ENCODE peak calls at places on chromosomes 6 and 20, in ten cellular contexts. D is Peyer's patch, T is spleen, V is cardiac muscle cell, U is fibroblast of lung, A is left ventricle myocardium inferior, Z is upper lobe of right lung, B is mammary epithelial cell, W is heart left ventricle, I is GM23338. M is an unnamed sample.

GRCh38 chr6:106056060-106056737 is 29.9 kb upstream of the PRDM1 start:
- DNase-seq in Z (no peak), D (no peak), B (no peak), T (no peak), U (no peak), V (no peak), W (no peak), I (peak; percentile 37), A (no peak), M (no peak)

GRCh38 chr6:24932832-24933231 is 2.9 kb downstream of the RIPOR2 start:
- DNase-seq in B (peak; percentile 14), Z (no peak), V (no peak), W (no peak), U (peak; percentile 66), A (no peak), D (no peak), I (no peak), T (no peak), M (no peak)

GRCh38 chr6:93193868-93194267 is 225.5 kb downstream of the EPHA7 start:
- DNase-seq in A (no peak), D (no peak), V (no peak), Z (no peak), B (no peak), T (no peak), U (no peak), W (no peak), I (no peak), M (no peak)

GRCh38 chr6:32226434-32226833 is 2.6 kb upstream of the NOTCH4 start:
- DNase-seq in U (no peak), T (no peak), D (peak; percentile 31), B (no peak), Z (no peak), A (no peak), V (no peak), I (no peak), W (no peak), M (no peak)

GRCh38 chr6:123193298-123193697 is 197.3 kb downstream of the CLVS2 start:
- DNase-seq in A (no peak), U (no peak), D (no peak), V (no peak), T (no peak), I (no peak), B (no peak), Z (no peak), W (no peak), M (no peak)

GRCh38 chr6:74519172-74519571 is 686.7 kb downstream of the COL12A1 start:
- DNase-seq in I (no peak), A (no peak), U (peak; percentile 56), W (no peak), T (no peak), D (no peak), B (peak; percentile 50), Z (no peak), V (no peak), M (no peak)

GRCh38 chr6:154932562-154933027 is 62.5 kb upstream of the TIAM2 start:
- DNase-seq in V (no peak), T (no peak), B (peak; percentile 62), Z (no peak), I (peak; percentile 73), A (no peak), D (no peak), W (no peak), U (peak; percentile 89), M (no peak)

GRCh38 chr6:137698636-137699035 is 168.4 kb upstream of the TNFAIP3 start:
- DNase-seq in U (no peak), W (no peak), D (no peak), A (no peak), V (no peak), Z (no peak), I (no peak), T (no peak), B (peak; percentile 20), M (no peak)

GRCh38 chr20:36349384-36350170 is 43.4 kb downstream of the DLGAP4 start:
- DNase-seq in W (no peak), Z (no peak), I (no peak), A (no peak), V (no peak), D (no peak), U (no peak), T (no peak), B (peak; percentile 49), M (peak; percentile 48)

GRCh38 chr6:122580731-122581130 is 29.5 kb upstream of the PKIB start:
- DNase-seq in D (no peak), V (no peak), T (no peak), B (peak; percentile 70), W (no peak), Z (no peak), A (no peak), I (peak; percentile 22), U (peak; percentile 33), M (no peak)

GRCh38 chr6:43772571-43773049 is 2.6 kb downstream of the VEGFA start:
- DNase-seq in A (no peak), V (peak; percentile 79), B (no peak), D (no peak), I (peak; percentile 66), T (peak; percentile 74), U (peak; percentile 22), W (peak; percentile 72), Z (no peak), M (no peak)
- TF ChIP-seq CTCF in A (no peak), V (peak; percentile 16), B (no peak), D (no peak), I (no peak), T (no peak), U (no peak), W (no peak), Z (no peak), M (no peak)

GRCh38 chr20:61817061-61817460 is 248.6 kb downstream of the TAF4 start:
- DNase-seq in U (no peak), A (no peak), B (no peak), V (no peak), I (no peak), T (peak; percentile 53), Z (no peak), D (no peak), W (no peak), M (no peak)

GRCh38 chr20:61818746-61819483 is 246.8 kb downstream of the TAF4 start:
- DNase-seq in V (no peak), T (peak; percentile 56), Z (no peak), D (no peak), I (no peak), B (no peak), W (peak; percentile 13), A (no peak), U (no peak), M (peak; percentile 66)

GRCh38 chr20:61819484-61819846 is 246.2 kb downstream of the TAF4 start:
- DNase-seq in B (no peak), D (no peak), V (no peak), U (no peak), T (no peak), Z (no peak), I (no peak), W (no peak), A (no peak), M (no peak)

GRCh38 chr20:61816606-61817005 is 249.1 kb downstream of the TAF4 start:
- DNase-seq in V (no peak), W (no peak), U (no peak), T (peak; percentile 47), I (no peak), D (no peak), A (no peak), Z (no peak), B (no peak), M (no peak)

GRCh38 chr20:61817575-61817974 is 248.1 kb downstream of the TAF4 start:
- DNase-seq in Z (no peak), A (no peak), T (peak; percentile 25), B (no peak), D (no peak), U (no peak), W (no peak), I (no peak), V (no peak), M (peak; percentile 54)
- H3K4me1 ChIP-seq in Z (no peaks in the 10 kb centered on the region), A (no peaks in the 10 kb centered on the region), T (no peaks in the 10 kb centered on the region), B (peaks cover 9% of the 10 kb centered on the region), D (no peaks in the 10 kb centered on the region), U (no peaks in the 10 kb centered on the region), W (no peaks in the 10 kb centered on the region), I (no peaks in the 10 kb centered on the region), V (no peaks in the 10 kb centered on the region), M (no peaks in the 10 kb centered on the region)

DNA sequence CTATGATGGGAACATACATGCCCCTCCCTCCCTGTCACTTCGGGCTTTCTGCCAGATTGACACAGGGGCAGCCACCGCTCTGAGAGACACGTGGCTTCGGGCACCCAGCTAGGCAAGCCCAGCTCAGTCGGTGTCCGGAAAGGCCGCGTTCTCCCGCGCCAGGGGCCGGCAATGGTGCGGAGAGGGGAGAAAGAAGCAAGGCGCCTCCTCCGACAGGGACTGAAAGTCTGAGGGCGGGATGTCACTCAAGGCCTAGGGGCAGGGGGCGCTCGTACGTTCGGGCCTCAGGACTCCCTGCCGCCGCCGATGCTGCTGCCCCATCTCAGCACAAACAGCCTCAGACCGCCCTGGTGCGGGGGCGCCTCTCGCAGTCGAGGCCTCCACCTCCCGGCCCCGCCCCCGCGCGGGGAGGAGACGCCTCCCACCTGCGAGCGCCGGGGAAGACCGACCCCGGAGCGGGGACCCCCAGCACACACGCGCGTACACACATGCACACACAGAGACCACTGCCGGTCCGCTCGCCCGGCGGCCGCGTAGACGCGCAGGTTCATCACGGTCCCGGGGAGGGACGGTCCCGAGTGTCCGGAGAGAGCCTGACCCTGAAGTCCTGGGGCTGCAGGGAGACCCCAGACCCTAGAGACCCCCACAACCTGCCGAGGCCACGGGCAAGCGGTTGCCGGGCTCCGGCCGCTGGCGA is 1.9 kb downstream of the GRM4 start:
- DNase-seq in D (peak; percentile 36), U (peak; percentile 13), W (no peak), Z (peak; percentile 62), I (peak; percentile 95), V (peak; percentile 81), T (peak; percentile 79), A (no peak), B (no peak), M (no peak)
- TF ChIP-seq CTCF in D (no peak), U (no peak), W (no peak), Z (no peak), I (peak; percentile 46), V (no peak), T (no peak), A (no peak), B (no peak), M (no peak)

GRCh38 chr6:11209941-11210340 is 22.5 kb downstream of the NEDD9 start:
- DNase-seq in B (peak; percentile 74), A (no peak), I (peak; percentile 26), T (no peak), W (no peak), V (no peak), U (peak; percentile 79), D (no peak), Z (no peak), M (no peak)
- H3K4me1 ChIP-seq in B (peaks cover 43% of the 10 kb centered on the region), A (peaks cover 99% of the 10 kb centered on the region), I (peaks cover 37% of the 10 kb centered on the region), T (no peaks in the 10 kb centered on the region), W (peaks cover 98% of the 10 kb centered on the region), V (peaks cover 52% of the 10 kb centered on the region), U (peaks cover 33% of the 10 kb centered on the region), D (peaks cover 57% of the 10 kb centered on the region), Z (peaks cover 93% of the 10 kb centered on the region), M (peaks cover 99% of the 10 kb centered on the region)

M was measured in left lung.